ENCODE peak calls at places on chromosomes 11 and 22, in four cellular contexts. G is NCI-H82, N is midbrain, J is choroid plexus epithelial cell. W is an unnamed sample.
A peak's percentile ranks its signal among the peaks of the same experiment; 100 is the strongest.

GRCh38 chr11:7251836-7252682 is at the start of gene SYT9:
- DNase-seq in G (peak; percentile 68), N (peak; percentile 89), J (peak; percentile 24), W (no peak)

GRCh38 chr11:78474451-78474850 is 56.8 kb upstream of the GAB2 start:
- DNase-seq in J (no peak), N (no peak), G (no peak), W (no peak)

GRCh38 chr22:46737976-46738641 is at the start of gene CERK:
- DNase-seq in N (peak; percentile 81), G (peak; percentile 85), J (peak; percentile 69), W (peak; percentile 75)

GRCh38 chr11:3632070-3632660 is 9.6 kb downstream of the ART5 start:
- DNase-seq in G (no peak), N (no peak), J (no peak), W (no peak)

GRCh38 chr11:75383246-75383645 is 16.1 kb upstream of the RPS3 start:
- DNase-seq in J (no peak), G (peak; percentile 28), N (no peak), W (no peak)

GRCh38 chr11:126007263-126007662 is 55.4 kb downstream of the CDON start:
- DNase-seq in J (peak; percentile 62), G (no peak), N (no peak), W (no peak)

GRCh38 chr11:106031210-106031845 is 9.3 kb upstream of the MSANTD4 start:
- DNase-seq in N (no peak), G (no peak), J (peak; percentile 22), W (no peak)

GRCh38 chr11:68669301-68670090 is 14.8 kb upstream of the GAL start:
- DNase-seq in J (no peak), N (no peak), G (no peak), W (no peak)

GRCh38 chr11:69355346-69355940 is 61.5 kb downstream of the MYEOV start:
- DNase-seq in N (no peak), J (no peak), G (no peak), W (no peak)

GRCh38 chr22:23118647-23119491 is 22.9 kb downstream of the RSPH14 start:
- DNase-seq in J (no peak), G (no peak), N (no peak), W (no peak)

GRCh38 chr11:118615282-118615979 is 8.0 kb downstream of the PHLDB1 start:
- DNase-seq in G (no peak), N (no peak), J (peak; percentile 68), W (no peak)

GRCh38 chr22:22703715-22704114 is 59.3 kb downstream of the GGTLC2 start:
- DNase-seq in J (peak; percentile 54), G (no peak), N (no peak), W (no peak)

GRCh38 chr22:40215266-40215665 is 37.5 kb downstream of the TNRC6B start:
- DNase-seq in G (no peak), J (no peak), N (no peak), W (peak; percentile 65)

GRCh38 chr11:267491-267994 is 10.7 kb upstream of the NLRP6 start:
- DNase-seq in G (no peak), N (no peak), J (no peak), W (no peak)

GRCh38 chr11:6458352-6458751 is 15.4 kb downstream of the TRIM3 start:
- DNase-seq in N (no peak), J (no peak), G (no peak), W (no peak)

W was measured in CD14-positive monocyte.